ENCODE peak calls at places on chromosomes 2 and 18, in five cellular contexts. Z is heart right ventricle, T is cerebellar nuclear complex, O is Caki2, X is NCI-H524 treated with DMSO at 0.1 percent for 48 hours. U is an unnamed sample.

GRCh38 chr2:48978131-48978530 is 176.2 kb downstream of the FSHR start:
- DNase-seq in Z (no peak), T (no peak), O (no peak), X (no peak), U (no peak)

GRCh38 chr2:143110759-143111428 is 18.3 kb upstream of the ARHGAP15 start:
- DNase-seq in Z (peak), T (no peak), O (peak), X (peak), U (peak)

GRCh38 chr18:13159579-13159978 is 59.0 kb upstream of the LDLRAD4 start:
- DNase-seq in Z (peak), T (no peak), O (peak), X (no peak), U (peak)

GRCh38 chr18:58530801-58531200 is 98.1 kb downstream of the ALPK2 start:
- DNase-seq in Z (no peak), T (no peak), O (no peak), X (no peak), U (no peak)

GRCh38 chr2:55090702-55091101 is 40.5 kb upstream of the RTN4 start:
- DNase-seq in Z (no peak), T (no peak), O (no peak), X (no peak), U (no peak)

GRCh38 chr2:80073134-80073561 is 231.4 kb downstream of the LRRTM1 start:
- DNase-seq in Z (peak), T (peak), O (peak), X (no peak), U (peak)

GRCh38 chr18:57780318-57781127 is 22.6 kb downstream of the ATP8B1 start:
- DNase-seq in Z (peak), T (no peak), O (peak), X (no peak), U (no peak)

GRCh38 chr2:10829304-10829703 is 16.7 kb upstream of the PDIA6 start:
- DNase-seq in Z (no peak), T (no peak), O (no peak), X (no peak), U (no peak)

GRCh38 chr2:109164739-109165221 is 35.8 kb downstream of the SH3RF3 start:
- DNase-seq in Z (peak), T (no peak), O (peak), X (no peak), U (no peak)

GRCh38 chr2:148130571-148130970 is 109.7 kb downstream of the MBD5 start:
- DNase-seq in Z (no peak), T (no peak), O (peak), X (no peak), U (no peak)

U was measured in D341Med.